ENCODE peak calls at places on chromosomes 11 and 22, in nine cellular contexts. One of them, this sample, is unnamed.

GRCh38 chr11:61787928-61788491 is 4.4 kb downstream of the TMEM258 start:
- DNase-seq in spleen: no peak
- DNase-seq in kidney epithelial cell: no peak
- DNase-seq in CD4-positive, alpha-beta memory T cell: no peak
- DNase-seq in PC-3: peak
- DNase-seq in adipocyte: peak
- DNase-seq in esophagus squamous epithelium: no peak
- DNase-seq in epithelial cell of esophagus: peak
- DNase-seq in HAP-1: peak
- DNase-seq in this sample: peak

GRCh38 chr11:66070604-66071325 is 693 bp downstream of the PACS1 start:
- DNase-seq in spleen: peak
- DNase-seq in kidney epithelial cell: no peak
- DNase-seq in CD4-positive, alpha-beta memory T cell: no peak
- DNase-seq in PC-3: peak
- DNase-seq in adipocyte: peak
- DNase-seq in esophagus squamous epithelium: no peak
- DNase-seq in epithelial cell of esophagus: peak
- DNase-seq in HAP-1: peak
- DNase-seq in this sample: peak

GRCh38 chr22:36640106-36640672 is 63.4 kb downstream of the CACNG2 start:
- DNase-seq in spleen: no peak
- DNase-seq in kidney epithelial cell: no peak
- DNase-seq in CD4-positive, alpha-beta memory T cell: no peak
- DNase-seq in PC-3: peak
- DNase-seq in adipocyte: no peak
- DNase-seq in esophagus squamous epithelium: no peak
- DNase-seq in epithelial cell of esophagus: peak
- DNase-seq in HAP-1: no peak
- DNase-seq in this sample: no peak

GRCh38 chr11:120807414-120808150 is 216.3 kb upstream of the TBCEL start:
- DNase-seq in spleen: no peak
- DNase-seq in kidney epithelial cell: peak
- DNase-seq in CD4-positive, alpha-beta memory T cell: no peak
- DNase-seq in PC-3: peak
- DNase-seq in adipocyte: peak
- DNase-seq in esophagus squamous epithelium: no peak
- DNase-seq in epithelial cell of esophagus: peak
- DNase-seq in HAP-1: no peak
- DNase-seq in this sample: peak

GRCh38 chr22:25758316-25758715 is 16.3 kb downstream of the MYO18B start:
- DNase-seq in spleen: no peak
- DNase-seq in kidney epithelial cell: no peak
- DNase-seq in CD4-positive, alpha-beta memory T cell: no peak
- DNase-seq in PC-3: no peak
- DNase-seq in adipocyte: no peak
- DNase-seq in esophagus squamous epithelium: no peak
- DNase-seq in epithelial cell of esophagus: peak
- DNase-seq in HAP-1: no peak
- DNase-seq in this sample: no peak

GRCh38 chr11:116422976-116423375 is 349.8 kb downstream of the BUD13 start:
- DNase-seq in spleen: no peak
- DNase-seq in kidney epithelial cell: no peak
- DNase-seq in CD4-positive, alpha-beta memory T cell: no peak
- DNase-seq in PC-3: no peak
- DNase-seq in adipocyte: no peak
- DNase-seq in esophagus squamous epithelium: no peak
- DNase-seq in epithelial cell of esophagus: no peak
- DNase-seq in HAP-1: no peak
- DNase-seq in this sample: peak

GRCh38 chr22:20457506-20458240 is 20.0 kb upstream of the SCARF2 start:
- DNase-seq in spleen: peak
- DNase-seq in kidney epithelial cell: no peak
- DNase-seq in CD4-positive, alpha-beta memory T cell: no peak
- DNase-seq in PC-3: no peak
- DNase-seq in adipocyte: no peak
- DNase-seq in esophagus squamous epithelium: no peak
- DNase-seq in epithelial cell of esophagus: no peak
- DNase-seq in HAP-1: no peak
- DNase-seq in this sample: no peak

GRCh38 chr11:118958577-118958976 is 2.5 kb downstream of the UPK2 start:
- DNase-seq in spleen: peak
- DNase-seq in kidney epithelial cell: no peak
- DNase-seq in CD4-positive, alpha-beta memory T cell: no peak
- DNase-seq in PC-3: no peak
- DNase-seq in adipocyte: no peak
- DNase-seq in esophagus squamous epithelium: no peak
- DNase-seq in epithelial cell of esophagus: no peak
- DNase-seq in HAP-1: no peak
- DNase-seq in this sample: no peak

GRCh38 chr11:82722236-82722635 is 11.4 kb downstream of the FAM181B start:
- DNase-seq in spleen: no peak
- DNase-seq in kidney epithelial cell: no peak
- DNase-seq in CD4-positive, alpha-beta memory T cell: no peak
- DNase-seq in PC-3: no peak
- DNase-seq in adipocyte: peak
- DNase-seq in esophagus squamous epithelium: no peak
- DNase-seq in epithelial cell of esophagus: no peak
- DNase-seq in HAP-1: no peak
- DNase-seq in this sample: no peak

GRCh38 chr11:59206635-59207034 is 6.1 kb downstream of the MPEG1 start:
- DNase-seq in spleen: no peak
- DNase-seq in kidney epithelial cell: no peak
- DNase-seq in CD4-positive, alpha-beta memory T cell: no peak
- DNase-seq in PC-3: peak
- DNase-seq in adipocyte: peak
- DNase-seq in esophagus squamous epithelium: no peak
- DNase-seq in epithelial cell of esophagus: peak
- DNase-seq in HAP-1: peak
- DNase-seq in this sample: peak

GRCh38 chr11:66011785-66012303 is at the start of gene CST6:
- DNase-seq in spleen: no peak
- DNase-seq in kidney epithelial cell: no peak
- DNase-seq in CD4-positive, alpha-beta memory T cell: no peak
- DNase-seq in PC-3: no peak
- DNase-seq in adipocyte: no peak
- DNase-seq in esophagus squamous epithelium: no peak
- DNase-seq in epithelial cell of esophagus: no peak
- DNase-seq in HAP-1: no peak
- DNase-seq in this sample: peak

GRCh38 chr11:132379540-132379939 is 1009.1 kb downstream of the NTM start:
- DNase-seq in spleen: no peak
- DNase-seq in kidney epithelial cell: no peak
- DNase-seq in CD4-positive, alpha-beta memory T cell: no peak
- DNase-seq in PC-3: no peak
- DNase-seq in adipocyte: no peak
- DNase-seq in esophagus squamous epithelium: no peak
- DNase-seq in epithelial cell of esophagus: no peak
- DNase-seq in HAP-1: no peak
- DNase-seq in this sample: no peak

GRCh38 chr11:89443366-89444303 is 47.5 kb downstream of the NOX4 start:
- DNase-seq in spleen: no peak
- DNase-seq in kidney epithelial cell: no peak
- DNase-seq in CD4-positive, alpha-beta memory T cell: no peak
- DNase-seq in PC-3: no peak
- DNase-seq in adipocyte: peak
- DNase-seq in esophagus squamous epithelium: no peak
- DNase-seq in epithelial cell of esophagus: no peak
- DNase-seq in HAP-1: no peak
- DNase-seq in this sample: no peak

GRCh38 chr11:89442801-89443200 is 48.4 kb downstream of the NOX4 start:
- DNase-seq in spleen: no peak
- DNase-seq in kidney epithelial cell: no peak
- DNase-seq in CD4-positive, alpha-beta memory T cell: no peak
- DNase-seq in PC-3: no peak
- DNase-seq in adipocyte: no peak
- DNase-seq in esophagus squamous epithelium: no peak
- DNase-seq in epithelial cell of esophagus: no peak
- DNase-seq in HAP-1: no peak
- DNase-seq in this sample: no peak

GRCh38 chr11:89452780-89453179 is 38.4 kb downstream of the NOX4 start:
- DNase-seq in spleen: no peak
- DNase-seq in kidney epithelial cell: no peak
- DNase-seq in CD4-positive, alpha-beta memory T cell: no peak
- DNase-seq in PC-3: no peak
- DNase-seq in adipocyte: no peak
- DNase-seq in esophagus squamous epithelium: no peak
- DNase-seq in epithelial cell of esophagus: peak
- DNase-seq in HAP-1: no peak
- DNase-seq in this sample: no peak

GRCh38 chr11:89447845-89448244 is 43.3 kb downstream of the NOX4 start:
- DNase-seq in spleen: no peak
- DNase-seq in kidney epithelial cell: no peak
- DNase-seq in CD4-positive, alpha-beta memory T cell: no peak
- DNase-seq in PC-3: no peak
- DNase-seq in adipocyte: no peak
- DNase-seq in esophagus squamous epithelium: no peak
- DNase-seq in epithelial cell of esophagus: no peak
- DNase-seq in HAP-1: no peak
- DNase-seq in this sample: no peak
- H3K4me3 ChIP-seq in spleen: no peak
- H3K4me3 ChIP-seq in kidney epithelial cell: no peak
- H3K4me3 ChIP-seq in CD4-positive, alpha-beta memory T cell: no peak
- H3K4me3 ChIP-seq in PC-3: no peak
- H3K4me3 ChIP-seq in adipocyte: no peak
- H3K4me3 ChIP-seq in esophagus squamous epithelium: no peak
- H3K4me3 ChIP-seq in epithelial cell of esophagus: no peak
- H3K4me3 ChIP-seq in HAP-1: no peak
- H3K4me3 ChIP-seq in this sample: no peak

GRCh38 chr11:75565221-75565814 is 3.3 kb downstream of the SERPINH1 start:
- DNase-seq in spleen: no peak
- DNase-seq in kidney epithelial cell: no peak
- DNase-seq in CD4-positive, alpha-beta memory T cell: no peak
- DNase-seq in PC-3: peak
- DNase-seq in adipocyte: peak
- DNase-seq in esophagus squamous epithelium: no peak
- DNase-seq in epithelial cell of esophagus: peak
- DNase-seq in HAP-1: no peak
- DNase-seq in this sample: peak
- H3K4me3 ChIP-seq in spleen: no peak
- H3K4me3 ChIP-seq in kidney epithelial cell: no peak
- H3K4me3 ChIP-seq in CD4-positive, alpha-beta memory T cell: no peak
- H3K4me3 ChIP-seq in PC-3: no peak
- H3K4me3 ChIP-seq in adipocyte: peak
- H3K4me3 ChIP-seq in esophagus squamous epithelium: peak
- H3K4me3 ChIP-seq in epithelial cell of esophagus: no peak
- H3K4me3 ChIP-seq in HAP-1: no peak
- H3K4me3 ChIP-seq in this sample: no peak

GRCh38 chr22:49331223-49331815 is 496.4 kb downstream of the BRD1 start:
- DNase-seq in spleen: peak
- DNase-seq in kidney epithelial cell: no peak
- DNase-seq in CD4-positive, alpha-beta memory T cell: no peak
- DNase-seq in PC-3: no peak
- DNase-seq in adipocyte: no peak
- DNase-seq in esophagus squamous epithelium: no peak
- DNase-seq in epithelial cell of esophagus: no peak
- DNase-seq in HAP-1: no peak
- DNase-seq in this sample: peak

GRCh38 chr22:49333206-49333605 is 494.5 kb downstream of the BRD1 start:
- DNase-seq in spleen: no peak
- DNase-seq in kidney epithelial cell: no peak
- DNase-seq in CD4-positive, alpha-beta memory T cell: no peak
- DNase-seq in PC-3: no peak
- DNase-seq in adipocyte: no peak
- DNase-seq in esophagus squamous epithelium: no peak
- DNase-seq in epithelial cell of esophagus: no peak
- DNase-seq in HAP-1: no peak
- DNase-seq in this sample: no peak

GRCh38 chr22:49331878-49332277 is 495.8 kb downstream of the BRD1 start:
- DNase-seq in spleen: peak
- DNase-seq in kidney epithelial cell: no peak
- DNase-seq in CD4-positive, alpha-beta memory T cell: no peak
- DNase-seq in PC-3: no peak
- DNase-seq in adipocyte: no peak
- DNase-seq in esophagus squamous epithelium: no peak
- DNase-seq in epithelial cell of esophagus: no peak
- DNase-seq in HAP-1: no peak
- DNase-seq in this sample: peak

GRCh38 chr22:49334589-49334873 is 493.1 kb downstream of the BRD1 start:
- DNase-seq in spleen: no peak
- DNase-seq in kidney epithelial cell: no peak
- DNase-seq in CD4-positive, alpha-beta memory T cell: no peak
- DNase-seq in PC-3: no peak
- DNase-seq in adipocyte: no peak
- DNase-seq in esophagus squamous epithelium: no peak
- DNase-seq in epithelial cell of esophagus: no peak
- DNase-seq in HAP-1: no peak
- DNase-seq in this sample: no peak

GRCh38 chr22:49332691-49333090 is 495.0 kb downstream of the BRD1 start:
- DNase-seq in spleen: no peak
- DNase-seq in kidney epithelial cell: no peak
- DNase-seq in CD4-positive, alpha-beta memory T cell: no peak
- DNase-seq in PC-3: no peak
- DNase-seq in adipocyte: no peak
- DNase-seq in esophagus squamous epithelium: no peak
- DNase-seq in epithelial cell of esophagus: no peak
- DNase-seq in HAP-1: no peak
- DNase-seq in this sample: peak
- H3K4me3 ChIP-seq in spleen: no peak
- H3K4me3 ChIP-seq in kidney epithelial cell: no peak
- H3K4me3 ChIP-seq in CD4-positive, alpha-beta memory T cell: no peak
- H3K4me3 ChIP-seq in PC-3: no peak
- H3K4me3 ChIP-seq in adipocyte: no peak
- H3K4me3 ChIP-seq in esophagus squamous epithelium: no peak
- H3K4me3 ChIP-seq in epithelial cell of esophagus: no peak
- H3K4me3 ChIP-seq in HAP-1: no peak
- H3K4me3 ChIP-seq in this sample: no peak

GRCh38 chr11:34355726-34356125 is 2.1 kb downstream of the ABTB2 start:
- DNase-seq in spleen: no peak
- DNase-seq in kidney epithelial cell: no peak
- DNase-seq in CD4-positive, alpha-beta memory T cell: no peak
- DNase-seq in PC-3: no peak
- DNase-seq in adipocyte: no peak
- DNase-seq in esophagus squamous epithelium: no peak
- DNase-seq in epithelial cell of esophagus: no peak
- DNase-seq in HAP-1: no peak
- DNase-seq in this sample: no peak

GRCh38 chr11:34356130-34356529 is 1.7 kb downstream of the ABTB2 start:
- DNase-seq in spleen: no peak
- DNase-seq in kidney epithelial cell: no peak
- DNase-seq in CD4-positive, alpha-beta memory T cell: no peak
- DNase-seq in PC-3: no peak
- DNase-seq in adipocyte: no peak
- DNase-seq in esophagus squamous epithelium: no peak
- DNase-seq in epithelial cell of esophagus: no peak
- DNase-seq in HAP-1: no peak
- DNase-seq in this sample: peak

GRCh38 chr11:34356576-34356917 is 1.3 kb downstream of the ABTB2 start:
- DNase-seq in spleen: no peak
- DNase-seq in kidney epithelial cell: no peak
- DNase-seq in CD4-positive, alpha-beta memory T cell: no peak
- DNase-seq in PC-3: no peak
- DNase-seq in adipocyte: no peak
- DNase-seq in esophagus squamous epithelium: no peak
- DNase-seq in epithelial cell of esophagus: peak
- DNase-seq in HAP-1: peak
- DNase-seq in this sample: peak

GRCh38 chr11:34356918-34357645 is 728 bp downstream of the ABTB2 start:
- DNase-seq in spleen: peak
- DNase-seq in kidney epithelial cell: no peak
- DNase-seq in CD4-positive, alpha-beta memory T cell: peak
- DNase-seq in PC-3: peak
- DNase-seq in adipocyte: peak
- DNase-seq in esophagus squamous epithelium: no peak
- DNase-seq in epithelial cell of esophagus: peak
- DNase-seq in HAP-1: peak
- DNase-seq in this sample: peak

GRCh38 chr11:34354782-34355181 is 3.0 kb downstream of the ABTB2 start:
- DNase-seq in spleen: no peak
- DNase-seq in kidney epithelial cell: no peak
- DNase-seq in CD4-positive, alpha-beta memory T cell: no peak
- DNase-seq in PC-3: peak
- DNase-seq in adipocyte: no peak
- DNase-seq in esophagus squamous epithelium: no peak
- DNase-seq in epithelial cell of esophagus: peak
- DNase-seq in HAP-1: no peak
- DNase-seq in this sample: no peak
- H3K4me3 ChIP-seq in spleen: no peak
- H3K4me3 ChIP-seq in kidney epithelial cell: no peak
- H3K4me3 ChIP-seq in CD4-positive, alpha-beta memory T cell: no peak
- H3K4me3 ChIP-seq in PC-3: no peak
- H3K4me3 ChIP-seq in adipocyte: no peak
- H3K4me3 ChIP-seq in esophagus squamous epithelium: no peak
- H3K4me3 ChIP-seq in epithelial cell of esophagus: no peak
- H3K4me3 ChIP-seq in HAP-1: no peak
- H3K4me3 ChIP-seq in this sample: no peak